ENCODE peak calls at places on chromosomes 3 and 15, in six cellular contexts. E is sigmoid colon, S is AG04450, O is GM06990, B is RWPE2, U is WERI-Rb-1. M is an unnamed sample.

GRCh38 chr3:155064920-155065319 is 15.2 kb upstream of the MME start:
- DNase-seq in E (no peak), S (no peak), O (no peak), B (no peak), U (no peak), M (no peak)

GRCh38 chr3:55453871-55454496 is 33.1 kb downstream of the WNT5A start:
- DNase-seq in E (no peak), S (no peak), O (no peak), B (no peak), U (no peak), M (no peak)

GRCh38 chr15:41607033-41607432 is 48.0 kb downstream of the TYRO3 start:
- DNase-seq in E (no peak), S (peak; percentile 86), O (no peak), B (no peak), U (no peak), M (no peak)

GRCh38 chr15:85443593-85444328 is 63.4 kb downstream of the AKAP13 start:
- DNase-seq in E (no peak), S (no peak), O (no peak), B (no peak), U (no peak), M (no peak)

GRCh38 chr3:193824365-193824764 is 231.4 kb downstream of the OPA1 start:
- DNase-seq in E (no peak), S (no peak), O (no peak), B (no peak), U (no peak), M (no peak)

GRCh38 chr3:183210862-183211341 is 42.2 kb upstream of the B3GNT5 start:
- DNase-seq in E (no peak), S (no peak), O (no peak), B (no peak), U (no peak), M (no peak)

GRCh38 chr3:34016925-34017592 is 218.6 kb downstream of the PDCD6IP start:
- DNase-seq in E (no peak), S (no peak), O (no peak), B (no peak), U (no peak), M (no peak)

GRCh38 chr3:30146978-30147377 is 459.4 kb upstream of the TGFBR2 start:
- DNase-seq in E (no peak), S (no peak), O (no peak), B (no peak), U (no peak), M (no peak)

GRCh38 chr15:68632101-68632500 is 53.3 kb downstream of the CORO2B start:
- DNase-seq in E (no peak), S (no peak), O (no peak), B (no peak), U (no peak), M (no peak)

GRCh38 chr3:49269443-49269842 is 7.6 kb downstream of the C3orf62 start:
- DNase-seq in E (no peak), S (no peak), O (no peak), B (no peak), U (no peak), M (no peak)

GRCh38 chr3:115659253-115659652 is 35.9 kb downstream of the GAP43 start:
- DNase-seq in E (no peak), S (no peak), O (peak; percentile 55), B (no peak), U (no peak), M (no peak)

GRCh38 chr3:153242900-153243299 is 80.9 kb downstream of the RAP2B start:
- DNase-seq in E (no peak), S (no peak), O (no peak), B (no peak), U (no peak), M (no peak)

GRCh38 chr3:148614463-148614862 is 83.2 kb upstream of the AGTR1 start:
- DNase-seq in E (no peak), S (no peak), O (no peak), B (no peak), U (no peak), M (no peak)

GRCh38 chr3:129162729-129163579 is 2.1 kb upstream of the ISY1 start:
- DNase-seq in E (no peak), S (no peak), O (no peak), B (no peak), U (peak; percentile 82), M (no peak)

GRCh38 chr3:196344663-196345062 is 6.5 kb upstream of the TM4SF19 start:
- DNase-seq in E (no peak), S (no peak), O (no peak), B (no peak), U (no peak), M (no peak)

GRCh38 chr3:180744226-180744625 is 64.9 kb upstream of the CCDC39 start:
- DNase-seq in E (no peak), S (no peak), O (no peak), B (no peak), U (no peak), M (no peak)

GRCh38 chr3:99895706-99896441 is 78.2 kb downstream of the CMSS1 start:
- DNase-seq in E (no peak), S (peak; percentile 62), O (no peak), B (no peak), U (no peak), M (no peak)

GRCh38 chr3:43649365-43649968 is 27.7 kb upstream of the ANO10 start:
- DNase-seq in E (no peak), S (no peak), O (no peak), B (no peak), U (peak; percentile 61), M (no peak)

GRCh38 chr15:92613841-92614240 is 41.7 kb downstream of the FAM174B start:
- DNase-seq in E (peak; percentile 30), S (no peak), O (no peak), B (peak; percentile 63), U (no peak), M (no peak)

GRCh38 chr3:14453841-14454630 is 51.6 kb downstream of the SLC6A6 start:
- DNase-seq in E (no peak), S (no peak), O (no peak), B (no peak), U (no peak), M (no peak)

GRCh38 chr3:136916200-136916599 is 41.6 kb upstream of the IL20RB start:
- DNase-seq in E (no peak), S (no peak), O (no peak), B (no peak), U (no peak), M (no peak)

GRCh38 chr15:88267720-88268119 is 11.2 kb upstream of the NTRK3 start:
- DNase-seq in E (no peak), S (no peak), O (no peak), B (no peak), U (no peak), M (no peak)

GRCh38 chr3:78765671-78766485 is 1001.9 kb downstream of the ROBO1 start:
- DNase-seq in E (no peak), S (no peak), O (no peak), B (no peak), U (no peak), M (no peak)

GRCh38 chr3:31105438-31106077 is 211.1 kb upstream of the GADL1 start:
- DNase-seq in E (no peak), S (peak; percentile 79), O (no peak), B (peak; percentile 54), U (no peak), M (no peak)

GRCh38 chr15:25054329-25054728 is 99.5 kb downstream of the SNRPN start:
- DNase-seq in E (no peak), S (no peak), O (no peak), B (no peak), U (no peak), M (no peak)

GRCh38 chr3:157240413-157240812 is 80.5 kb upstream of the CCNL1 start:
- DNase-seq in E (no peak), S (no peak), O (no peak), B (no peak), U (no peak), M (no peak)

GRCh38 chr15:77709135-77709886 is 76.6 kb upstream of the LINGO1 start:
- DNase-seq in E (no peak), S (no peak), O (no peak), B (no peak), U (no peak), M (no peak)

GRCh38 chr15:83613716-83614115 is 40.2 kb upstream of the ADAMTSL3 start:
- DNase-seq in E (no peak), S (no peak), O (no peak), B (no peak), U (no peak), M (no peak)

GRCh38 chr3:127005864-127006500 is 23.1 kb downstream of the PLXNA1 start:
- DNase-seq in E (no peak), S (no peak), O (no peak), B (peak; percentile 86), U (peak; percentile 79), M (no peak)

DNA sequence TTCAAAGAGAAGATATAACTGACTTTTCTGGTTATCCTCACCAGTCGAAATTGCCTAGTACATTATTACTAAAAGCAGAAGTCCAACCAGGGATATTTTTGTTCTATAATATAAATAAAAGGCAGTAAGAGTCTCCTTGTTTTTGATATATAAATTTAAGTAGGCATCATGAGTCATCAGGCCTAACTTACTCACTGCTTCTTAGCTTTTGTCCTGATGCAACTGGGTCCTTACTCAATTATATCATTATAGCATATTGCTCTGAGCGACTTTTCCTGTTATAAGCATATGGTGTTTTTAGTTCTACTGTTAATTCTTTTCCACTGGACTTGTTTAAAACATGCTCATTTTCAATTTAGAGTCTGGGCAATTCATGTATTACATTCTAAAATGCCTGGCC is 910.1 kb downstream of the MCTP2 start:
- DNase-seq in E (no peak), S (no peak), O (no peak), B (no peak), U (no peak), M (no peak)
- H3K27me3 ChIP-seq in E (no peaks in the 10 kb centered on the region), S (no peaks in the 10 kb centered on the region), O (no peaks in the 10 kb centered on the region), B (no peaks in the 10 kb centered on the region), U (peaks cover 34% of the 10 kb centered on the region), M (no peaks in the 10 kb centered on the region)

GRCh38 chr3:37229291-37229690 is 54.9 kb upstream of the LRRFIP2 start:
- DNase-seq in E (no peak), S (no peak), O (no peak), B (no peak), U (no peak), M (no peak)
- H3K27me3 ChIP-seq in E (no peaks in the 10 kb centered on the region), S (peaks cover 14% of the 10 kb centered on the region), O (no peaks in the 10 kb centered on the region), B (no peaks in the 10 kb centered on the region), U (no peaks in the 10 kb centered on the region), M (no peaks in the 10 kb centered on the region)

GRCh38 chr3:26622634-26623408 is at the start of gene LRRC3B:
- DNase-seq in E (no peak), S (no peak), O (no peak), B (no peak), U (peak; percentile 64), M (no peak)
- H3K27me3 ChIP-seq in E (peaks cover 21% of the 10 kb centered on the region), S (no peaks in the 10 kb centered on the region), O (no peaks in the 10 kb centered on the region), B (peaks cover 44% of the 10 kb centered on the region), U (peaks cover 46% of the 10 kb centered on the region), M (no peaks in the 10 kb centered on the region)

GRCh38 chr3:147359177-147360062 is 46.9 kb downstream of the ZIC4 start:
- DNase-seq in E (no peak), S (no peak), O (no peak), B (no peak), U (no peak), M (no peak)
- H3K27me3 ChIP-seq in E (peaks cover 75% of the 10 kb centered on the region), S (peaks cover 87% of the 10 kb centered on the region), O (peaks cover 2% of the 10 kb centered on the region), B (peaks cover 99% of the 10 kb centered on the region), U (no peaks in the 10 kb centered on the region), M (peaks cover 75% of the 10 kb centered on the region)

GRCh38 chr3:172102883-172103310 is 63.5 kb downstream of the FNDC3B start:
- DNase-seq in E (no peak), S (no peak), O (no peak), B (no peak), U (no peak), M (no peak)
- H3K27me3 ChIP-seq in E (no peaks in the 10 kb centered on the region), S (no peaks in the 10 kb centered on the region), O (no peaks in the 10 kb centered on the region), B (no peaks in the 10 kb centered on the region), U (no peaks in the 10 kb centered on the region), M (no peaks in the 10 kb centered on the region)

M was measured in BE2C.